ENCODE peak calls at places on chromosomes 4 and X, in seven cellular contexts. E, M, V, A, D, X and S are unnamed samples.

GRCh38 chr4:180057891-180058643 is 2185.1 kb upstream of the TENM3 start:
- DNase-seq in V (peak; percentile 54), D (peak; percentile 69), M (no peak), A (peak; percentile 86), E (peak; percentile 61), X (peak; percentile 29), S (peak; percentile 71)

GRCh38 chr4:175954685-175955084 is 111.0 kb upstream of the WDR17 start:
- DNase-seq in V (no peak), X (no peak), E (no peak), A (no peak), M (no peak), D (no peak), S (no peak)

GRCh38 chr4:76723916-76724315 is 174.0 kb downstream of the SOWAHB start:
- DNase-seq in E (no peak), D (no peak), V (no peak), X (no peak), M (peak; percentile 81), A (no peak), S (no peak)

GRCh38 chr4:101599620-101600019 is 190.9 kb upstream of the BANK1 start:
- DNase-seq in V (no peak), E (no peak), X (no peak), D (no peak), M (no peak), A (no peak), S (no peak)

GRCh38 chr4:8409271-8410065 is 31.1 kb downstream of the ACOX3 start:
- DNase-seq in X (peak; percentile 20), M (no peak), A (no peak), E (no peak), D (no peak), V (no peak), S (no peak)

GRCh38 chr4:108449139-108449538 is 171.2 kb upstream of the RPL34 start:
- DNase-seq in M (no peak), V (no peak), A (no peak), D (no peak), E (no peak), X (no peak), S (no peak)

GRCh38 chr4:159669094-159669493 is 566.2 kb downstream of the RAPGEF2 start:
- DNase-seq in V (no peak), D (no peak), E (no peak), A (no peak), M (no peak), X (no peak), S (no peak)

GRCh38 chr4:2689114-2689513 is 67.0 kb downstream of the TNIP2 start:
- DNase-seq in M (no peak), D (no peak), E (no peak), X (no peak), V (no peak), A (no peak), S (no peak)

GRCh38 chrX:103254171-103254824 is 657 bp downstream of the TCEAL8 start:
- DNase-seq in M (peak; percentile 34), X (peak; percentile 11), A (peak; percentile 33), D (peak; percentile 78), E (no peak), V (peak; percentile 59), S (peak; percentile 34)

GRCh38 chrX:21764043-21764442 is 6.1 kb upstream of the SMPX start:
- DNase-seq in A (no peak), X (no peak), V (no peak), M (no peak), E (no peak), D (no peak), S (no peak)

GRCh38 chrX:9267415-9267814 is 197.4 kb upstream of the TBL1X start:
- DNase-seq in D (no peak), V (no peak), M (no peak), E (no peak), A (no peak), X (no peak), S (no peak)

GRCh38 chrX:68929332-68930150 is 100.7 kb downstream of the EFNB1 start:
- DNase-seq in A (no peak), V (no peak), E (no peak), M (peak; percentile 34), X (no peak), D (no peak), S (no peak)

GRCh38 chr4:119299221-119300071 is 22.5 kb downstream of the FABP2 start:
- DNase-seq in A (no peak), M (no peak), E (peak; percentile 13), X (peak; percentile 10), D (no peak), V (no peak), S (peak; percentile 40)

GRCh38 chr4:37538931-37539330 is 147.2 kb downstream of the RELL1 start:
- DNase-seq in X (peak; percentile 30), E (no peak), M (no peak), A (no peak), D (no peak), V (no peak), S (no peak)

GRCh38 chrX:17531500-17531899 is 156.5 kb downstream of the NHS start:
- DNase-seq in A (no peak), V (no peak), D (no peak), M (no peak), E (no peak), X (no peak), S (no peak)

GRCh38 chr4:43855283-43855682 is 593.3 kb downstream of the KCTD8 start:
- DNase-seq in M (no peak), A (no peak), D (no peak), V (no peak), E (no peak), X (no peak), S (no peak)

GRCh38 chr4:184352891-184353290 is 121.5 kb downstream of the IRF2 start:
- DNase-seq in D (no peak), M (no peak), X (no peak), A (no peak), V (no peak), E (no peak), S (no peak)

GRCh38 chr4:180598281-180598680 is 1644.9 kb upstream of the TENM3 start:
- DNase-seq in V (no peak), D (no peak), X (no peak), A (no peak), E (no peak), M (no peak), S (no peak)

GRCh38 chr4:151674804-151675290 is 86.0 kb downstream of the GATB start:
- DNase-seq in X (no peak), M (no peak), V (peak; percentile 58), D (peak; percentile 78), E (no peak), A (peak; percentile 45), S (no peak)

GRCh38 chr4:102783006-102783405 is 22.2 kb upstream of the MANBA start:
- DNase-seq in A (no peak), E (no peak), X (no peak), V (no peak), M (no peak), D (no peak), S (no peak)

GRCh38 chr4:26201119-26201518 is 119.7 kb upstream of the RBPJ start:
- DNase-seq in A (no peak), V (no peak), M (no peak), D (no peak), X (peak; percentile 52), E (no peak), S (no peak)

GRCh38 chrX:153927686-153927935 is 1.5 kb upstream of the ARHGAP4 start:
- DNase-seq in A (no peak), E (no peak), M (no peak), X (no peak), V (no peak), D (no peak), S (no peak)

GRCh38 chrX:101658661-101659477 is 781 bp downstream of the ARMCX2 start:
- DNase-seq in A (peak; percentile 62), D (peak; percentile 88), E (peak; percentile 61), X (no peak), M (no peak), V (peak; percentile 82), S (peak; percentile 70)

GRCh38 chr4:166301266-166301665 is 428.2 kb downstream of the TLL1 start:
- DNase-seq in D (no peak), A (no peak), V (no peak), E (no peak), M (no peak), X (no peak), S (no peak)

GRCh38 chr4:122914938-122915337 is 7.5 kb downstream of the NUDT6 start:
- DNase-seq in E (no peak), V (no peak), M (no peak), D (no peak), A (no peak), X (no peak), S (no peak)

GRCh38 chrX:154761977-154762528 is 611 bp upstream of the DKC1 start:
- DNase-seq in E (no peak), A (no peak), M (no peak), D (no peak), V (no peak), X (no peak), S (no peak)

GRCh38 chr4:3062466-3062865 is 11.9 kb downstream of the HTT-AS start:
- DNase-seq in X (no peak), V (no peak), A (no peak), E (no peak), D (no peak), M (no peak), S (no peak)

GRCh38 chr4:111213520-111213919 is 590.6 kb upstream of the PITX2 start:
- DNase-seq in V (no peak), X (no peak), D (no peak), A (no peak), M (no peak), E (no peak), S (no peak)

GRCh38 chrX:118231464-118231863 is 114.4 kb upstream of the WDR44 start:
- DNase-seq in D (no peak), V (no peak), X (no peak), A (no peak), M (no peak), E (no peak), S (no peak)

GRCh38 chrX:73850124-73851013 is 287.4 kb downstream of the CHIC1 start:
- DNase-seq in E (no peak), X (peak; percentile 33), V (no peak), A (no peak), M (no peak), D (no peak), S (peak; percentile 32)
- TF ChIP-seq CTCF in E (no peak), X (no peak), V (no peak), A (no peak), M (peak; percentile 42), D (no peak), S (peak; percentile 6)

GRCh38 chrX:2434764-2435163 is 66.0 kb downstream of the DHRSX start:
- DNase-seq in A (no peak), X (no peak), D (no peak), V (no peak), M (no peak), E (no peak), S (no peak)
- TF ChIP-seq CTCF in A (no peak), X (no peak), D (no peak), V (no peak), M (no peak), E (no peak), S (no peak)

GRCh38 chrX:147570483-147570882 is 341.2 kb upstream of the FMR1 start:
- DNase-seq in D (no peak), A (no peak), X (no peak), V (no peak), M (no peak), E (no peak), S (no peak)
- TF ChIP-seq CTCF in D (no peak), A (no peak), X (no peak), V (no peak), M (no peak), E (no peak), S (no peak)

DNA sequence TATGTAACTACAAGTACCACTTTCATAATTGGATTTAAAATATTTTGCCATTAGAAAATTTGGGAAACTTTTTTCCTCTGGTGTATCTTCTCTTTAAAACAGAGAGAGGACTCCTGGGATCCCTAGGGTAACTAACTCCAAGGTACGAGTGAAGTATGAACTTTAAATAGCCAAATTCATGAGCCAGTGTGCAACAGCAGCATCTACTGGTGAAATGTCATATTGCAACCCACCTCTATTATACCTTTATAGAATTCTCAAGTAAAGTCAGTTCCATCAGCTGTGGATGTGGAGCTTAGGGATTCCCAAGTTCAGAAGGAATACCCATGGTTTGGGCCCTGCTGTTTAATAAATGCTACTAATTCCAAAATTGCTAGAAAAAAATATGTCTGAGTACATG is 282.7 kb upstream of the TAPT1 start:
- DNase-seq in E (no peak), X (no peak), M (no peak), D (no peak), V (no peak), A (no peak), S (no peak)
- TF ChIP-seq CTCF in E (no peak), X (peak; percentile 24), M (peak; percentile 37), D (no peak), V (peak; percentile 62), A (no peak), S (no peak)